ENCODE peak calls at places on chromosome 2, in six cellular contexts. R is lung, C is nucleus accumbens, K is iris pigment epithelial cell, H is fibroblast of lung, Y is A172. G is an unnamed sample.

GRCh38 chr2:36965751-36966369 is 476 bp downstream of the STRN start:
- DNase-seq in R (peak; percentile 44), C (no peak), K (no peak), H (no peak), Y (peak; percentile 28), G (peak; percentile 51)

GRCh38 chr2:85945576-85945975 is 56.8 kb upstream of the ST3GAL5 start:
- DNase-seq in R (no peak), C (no peak), K (no peak), H (no peak), Y (no peak), G (no peak)

GRCh38 chr2:160920791-160921303 is 239.4 kb upstream of the TANK start:
- DNase-seq in R (no peak), C (no peak), K (peak; percentile 95), H (peak; percentile 92), Y (no peak), G (no peak)

GRCh38 chr2:12778369-12778768 is 61.6 kb downstream of the TRIB2 start:
- DNase-seq in R (no peak), C (no peak), K (no peak), H (no peak), Y (no peak), G (no peak)

GRCh38 chr2:48723125-48723524 is 32.4 kb downstream of the LHCGR start:
- DNase-seq in R (no peak), C (no peak), K (peak; percentile 94), H (peak; percentile 93), Y (no peak), G (no peak)

GRCh38 chr2:108866041-108866440 is 79.5 kb downstream of the CCDC138 start:
- DNase-seq in R (no peak), C (no peak), K (no peak), H (no peak), Y (no peak), G (no peak)

GRCh38 chr2:158539176-158539895 is 82.6 kb downstream of the PKP4 start:
- DNase-seq in R (no peak), C (no peak), K (peak; percentile 88), H (peak; percentile 85), Y (peak; percentile 66), G (peak; percentile 77)

GRCh38 chr2:118881490-118882129 is 34.2 kb upstream of the EN1 start:
- DNase-seq in R (peak; percentile 74), C (no peak), K (peak; percentile 42), H (peak; percentile 11), Y (peak; percentile 72), G (peak; percentile 50)

GRCh38 chr2:20067992-20068727 is 16.7 kb upstream of the LAPTM4A start:
- DNase-seq in R (no peak), C (no peak), K (peak; percentile 96), H (peak; percentile 97), Y (peak; percentile 96), G (no peak)